ENCODE peak calls at places on chromosome 5, in seven cellular contexts. F is mesendoderm, V is neuronal stem cell, T is H9, L is IMR-90, S is mesenchymal stem cell, A is trophoblast cell. Y is an unnamed sample.

GRCh38 chr5:159441441-159441840 is 111.2 kb upstream of the IL12B start:
- DNase-seq in L (no peak), V (no peak), S (no peak), F (peak; percentile 74), A (no peak), T (peak; percentile 70), Y (peak; percentile 38)

GRCh38 chr5:1538741-1539392 is 15.1 kb upstream of the LPCAT1 start:
- DNase-seq in T (no peak), L (no peak), S (no peak), F (no peak), A (no peak), V (no peak), Y (no peak)

GRCh38 chr5:152688561-152689274 is 283.6 kb upstream of the NMUR2 start:
- DNase-seq in F (peak; percentile 42), A (peak; percentile 45), T (no peak), V (no peak), L (peak; percentile 11), S (peak; percentile 80), Y (no peak)

GRCh38 chr5:41201082-41201772 is 12.1 kb downstream of the C6 start:
- DNase-seq in T (no peak), A (no peak), L (no peak), V (no peak), F (no peak), S (no peak), Y (no peak)

GRCh38 chr5:43288269-43288831 is 24.9 kb downstream of the HMGCS1 start:
- DNase-seq in V (no peak), F (no peak), T (no peak), L (no peak), S (no peak), A (no peak), Y (no peak)

GRCh38 chr5:36070687-36071571 is 4.2 kb upstream of the UGT3A2 start:
- DNase-seq in A (no peak), T (no peak), V (no peak), S (no peak), L (no peak), F (no peak), Y (no peak)

GRCh38 chr5:172901012-172901780 is 58.0 kb upstream of the RPL26L1 start:
- DNase-seq in L (peak; percentile 98), F (peak; percentile 80), T (no peak), S (peak; percentile 91), A (no peak), V (no peak), Y (no peak)

GRCh38 chr5:36285837-36286615 is 15.7 kb downstream of the RANBP3L start:
- DNase-seq in T (no peak), L (no peak), V (no peak), F (peak; percentile 72), S (no peak), A (no peak), Y (no peak)

GRCh38 chr5:14228219-14228618 is 85.1 kb downstream of the TRIO start:
- DNase-seq in L (no peak), F (no peak), V (no peak), T (no peak), A (peak; percentile 40), S (no peak), Y (no peak)

GRCh38 chr5:107242411-107242810 is 428.3 kb downstream of the EFNA5 start:
- DNase-seq in F (peak; percentile 16), S (no peak), V (peak; percentile 8), A (no peak), L (no peak), T (no peak), Y (no peak)

GRCh38 chr5:66178799-66179198 is 34.7 kb downstream of the SREK1 start:
- DNase-seq in A (no peak), T (no peak), L (no peak), F (no peak), S (no peak), V (no peak), Y (no peak)

GRCh38 chr5:32363030-32363429 is 50.3 kb upstream of the MTMR12 start:
- DNase-seq in F (no peak), L (no peak), S (no peak), A (no peak), T (no peak), V (no peak), Y (no peak)

GRCh38 chr5:54214747-54215146 is 95.6 kb downstream of the ARL15 start:
- DNase-seq in F (no peak), S (no peak), V (no peak), T (no peak), A (no peak), L (no peak), Y (no peak)

GRCh38 chr5:110536120-110537115 is 190.1 kb downstream of the TMEM232 start:
- DNase-seq in S (peak; percentile 11), V (no peak), F (peak; percentile 91), A (no peak), L (no peak), T (peak; percentile 72), Y (peak; percentile 41)

GRCh38 chr5:7850533-7851239 is at the start of gene CFAP90:
- DNase-seq in F (peak; percentile 95), L (peak; percentile 30), V (peak; percentile 77), T (peak; percentile 93), S (peak; percentile 62), A (peak; percentile 78), Y (peak; percentile 93)

GRCh38 chr5:112776301-112776856 is 38.7 kb downstream of the APC start:
- DNase-seq in V (no peak), L (peak; percentile 96), A (peak; percentile 38), S (peak; percentile 37), T (no peak), F (no peak), Y (no peak)

GRCh38 chr5:39100851-39101396 is 26.7 kb upstream of the RICTOR start:
- DNase-seq in S (peak; percentile 98), T (no peak), F (peak; percentile 68), L (peak; percentile 99), A (peak; percentile 95), V (no peak), Y (no peak)

GRCh38 chr5:136141561-136141960 is 8.9 kb downstream of the SMAD5 start:
- DNase-seq in L (no peak), V (no peak), F (no peak), S (no peak), T (no peak), A (no peak), Y (no peak)

GRCh38 chr5:60540855-60541805 is 158.8 kb downstream of the DEPDC1B start:
- DNase-seq in F (peak; percentile 58), L (peak; percentile 53), A (no peak), T (no peak), S (peak; percentile 86), V (no peak), Y (no peak)

GRCh38 chr5:117486879-117487391 is 912.3 kb upstream of the SEMA6A start:
- DNase-seq in T (no peak), S (peak; percentile 5), L (no peak), F (peak; percentile 52), V (no peak), A (no peak), Y (no peak)

GRCh38 chr5:124289641-124290201 is 456.7 kb downstream of the ZNF608 start:
- DNase-seq in T (peak; percentile 90), F (peak; percentile 77), V (no peak), L (no peak), A (no peak), S (no peak), Y (peak; percentile 23)

GRCh38 chr5:7811715-7812114 is 39.2 kb downstream of the CFAP90 start:
- DNase-seq in F (no peak), L (no peak), A (no peak), S (no peak), V (no peak), T (no peak), Y (no peak)

GRCh38 chr5:179907570-179908324 is at the start of gene TBC1D9B:
- DNase-seq in F (peak; percentile 61), S (peak; percentile 62), L (peak; percentile 45), T (peak; percentile 59), A (peak; percentile 58), V (peak; percentile 67), Y (no peak)

GRCh38 chr5:36606437-36607113 is at the start of gene SLC1A3:
- DNase-seq in V (peak; percentile 69), L (peak; percentile 68), F (peak; percentile 88), A (peak; percentile 72), T (peak; percentile 66), S (peak; percentile 72), Y (peak; percentile 71)

GRCh38 chr5:60101561-60101960 is 208.0 kb upstream of the PDE4D start:
- DNase-seq in L (no peak), T (no peak), F (peak; percentile 1), V (no peak), S (no peak), A (no peak), Y (no peak)

DNA sequence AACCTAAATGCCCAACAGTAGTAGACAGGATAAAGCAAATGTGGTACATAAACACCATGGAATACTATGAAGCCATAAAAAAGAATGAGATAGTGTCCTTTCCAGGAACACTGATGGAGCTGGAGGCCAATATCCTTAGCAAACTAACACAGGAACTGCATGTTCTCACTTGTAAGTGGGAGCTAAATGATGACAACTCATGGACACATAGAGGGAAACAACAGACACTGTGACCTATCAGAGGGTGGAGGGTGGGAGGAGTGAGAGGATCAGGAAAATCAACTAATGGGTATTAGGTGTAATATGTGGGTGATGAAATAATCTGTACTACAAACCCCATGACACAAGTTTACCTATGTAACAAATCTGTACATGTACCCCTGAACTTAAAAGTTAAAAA is 505.7 kb downstream of the RAB3C start:
- DNase-seq in L (no peak), F (no peak), S (no peak), A (no peak), T (no peak), V (no peak), Y (no peak)
- H3K23ac ChIP-seq in L (no peak overlapping the region), F (no peak overlapping the region), S (no peak overlapping the region), A (no peak overlapping the region), T (no peak overlapping the region), V (no peak overlapping the region), Y (no peak overlapping the region)

GRCh38 chr5:181282874-181283273 is 21.9 kb upstream of the TRIM52 start:
- DNase-seq in A (no peak), T (no peak), V (no peak), F (no peak), S (no peak), L (no peak), Y (no peak)
- H3K23ac ChIP-seq in A (no peak overlapping the region), T (no peak overlapping the region), V (no peak overlapping the region), F (no peak overlapping the region), S (no peak overlapping the region), L (no peak overlapping the region), Y (no peak overlapping the region)

DNA sequence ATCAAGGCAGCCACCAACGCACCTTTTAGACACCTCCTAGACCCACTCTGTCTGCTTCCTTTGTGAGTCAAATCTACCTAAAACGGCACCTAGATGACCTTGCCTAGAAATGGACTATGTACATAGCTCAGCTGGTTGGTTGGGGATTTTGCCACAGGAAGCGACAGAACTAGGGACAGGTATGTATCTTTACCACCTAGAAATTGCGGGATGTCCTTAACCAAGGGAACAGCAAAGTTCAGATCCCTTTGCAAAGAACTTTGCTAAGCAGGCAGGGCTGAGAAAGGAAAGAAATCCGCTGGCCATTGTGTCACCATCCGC is 2.0 kb upstream of the ENC1 start:
- DNase-seq in T (no peak), L (no peak), F (no peak), S (no peak), A (no peak), V (no peak), Y (no peak)
- H3K23ac ChIP-seq in T (no peak overlapping the region), L (peak overlapping the region; percentile 25), F (no peak overlapping the region), S (no peak overlapping the region), A (no peak overlapping the region), V (no peak overlapping the region), Y (no peak overlapping the region)

DNA sequence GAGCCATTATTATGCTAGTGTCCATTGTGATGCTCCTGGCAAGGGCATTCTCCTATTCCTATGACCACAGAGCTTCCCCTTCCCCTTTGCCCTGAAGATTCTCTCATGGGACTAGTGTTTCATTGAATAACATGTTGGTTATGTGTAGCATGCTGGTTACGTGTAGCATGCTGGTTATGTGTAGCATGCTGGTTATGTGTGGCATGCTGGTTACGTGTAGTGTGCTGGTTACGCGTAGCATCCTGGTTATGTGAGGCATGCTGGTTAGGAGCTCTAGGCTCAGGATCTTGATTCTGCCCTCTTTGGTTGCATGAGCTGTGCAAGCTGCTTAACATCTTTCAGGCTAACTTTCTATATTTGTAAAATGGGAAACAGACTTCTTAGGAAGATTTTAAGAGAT is 46.5 kb upstream of the GPR151 start:
- DNase-seq in A (peak; percentile 77), V (no peak), L (no peak), S (no peak), T (no peak), F (no peak), Y (no peak)
- H3K23ac ChIP-seq in A (no peak overlapping the region), V (no peak overlapping the region), L (no peak overlapping the region), S (no peak overlapping the region), T (no peak overlapping the region), F (no peak overlapping the region), Y (peak overlapping the region; percentile 56)

Y was measured in H1.